ENCODE peak calls at places on chromosome 13, in five cellular contexts. D is HT-29, W is dermis microvascular lymphatic vessel endothelial cell, H is amygdala, Y is astrocyte of the spinal cord. O is an unnamed sample.

GRCh38 chr13:27446986-27447583 is 3.3 kb downstream of the MTIF3 start:
- DNase-seq in D (no peak), W (peak), H (no peak), Y (no peak), O (no peak)

GRCh38 chr13:113620036-113620435 is 35.5 kb downstream of the TFDP1 start:
- DNase-seq in Y (no peak), D (no peak), W (no peak), H (no peak), O (no peak)

GRCh38 chr13:75038315-75038881 is 443.6 kb downstream of the TBC1D4 start:
- DNase-seq in H (no peak), D (no peak), Y (no peak), W (no peak), O (no peak)

GRCh38 chr13:97058417-97058816 is 64.1 kb upstream of the OXGR1 start:
- DNase-seq in D (no peak), W (no peak), H (no peak), Y (peak), O (no peak)

GRCh38 chr13:81986308-81986707 is 1645.4 kb upstream of the SPRY2 start:
- DNase-seq in D (no peak), H (no peak), Y (no peak), W (no peak), O (no peak)

GRCh38 chr13:80408270-80408669 is 67.3 kb upstream of the SPRY2 start:
- DNase-seq in H (no peak), Y (no peak), D (peak), W (no peak), O (no peak)

GRCh38 chr13:99322297-99323103 is 15.3 kb upstream of the GPR183 start:
- DNase-seq in Y (peak), H (no peak), D (no peak), W (peak), O (no peak)

GRCh38 chr13:72853000-72853399 is 71.1 kb downstream of the PIBF1 start:
- DNase-seq in D (no peak), W (no peak), H (no peak), Y (no peak), O (no peak)

GRCh38 chr13:111215081-111216047 is 100.3 kb downstream of the ARHGEF7 start:
- DNase-seq in Y (no peak), H (no peak), D (no peak), W (no peak), O (no peak)